ENCODE peak calls at places on chromosomes 11 and 22, in ten cellular contexts. D is fibroblast of the aortic adventitia; V is activated naive CD4-positive, alpha-beta T cell; X is NCI-H1417 treated with DMSO at 0.1 percent for 48 hours; R is HTR-8/SVneo; B is caudate nucleus; H is ELF-1; M is activated T-helper 1 cell treated with anti-CD3 and anti-CD28 coated beads, Interleukin-12 subunit alpha, Interleukin-12 subunit beta, Interleukin-2, Interleukin-4 antibody, amounts not matched to agents 30 ng/mL and 10 ng/mL and 1 ng/mL, durations not matched to agents 14 hours and 24 hours and 36 hours; F is lower lobe of right lung; A is ELR. W is an unnamed sample.

GRCh38 chr11:88357323-88358039 is 19.9 kb upstream of the CTSC start:
- DNase-seq in M (no peak), X (peak), R (no peak), D (peak), F (no peak), V (no peak), A (peak), B (no peak), H (no peak), W (no peak)

GRCh38 chr22:44200855-44201550 is 20.3 kb downstream of the PARVG start:
- DNase-seq in R (no peak), B (no peak), M (no peak), F (no peak), X (no peak), A (no peak), H (no peak), D (no peak), V (no peak), W (peak)

GRCh38 chr22:28955817-28956216 is 72.4 kb downstream of the ZNRF3 start:
- DNase-seq in X (no peak), F (no peak), M (peak), B (no peak), A (peak), H (no peak), R (no peak), D (no peak), V (no peak), W (peak)

GRCh38 chr22:42310301-42310981 is 40.0 kb upstream of the TCF20 start:
- DNase-seq in X (no peak), B (no peak), V (no peak), F (no peak), M (no peak), D (no peak), R (no peak), A (no peak), H (peak), W (no peak)

GRCh38 chr22:43090130-43090789 is 1.1 kb upstream of the TTLL1 start:
- DNase-seq in H (peak), V (no peak), M (peak), D (peak), X (no peak), F (peak), A (peak), R (peak), B (peak), W (peak)

GRCh38 chr11:47532597-47533213 is 20.2 kb downstream of the CELF1 start:
- DNase-seq in X (no peak), A (no peak), F (no peak), B (peak), H (no peak), M (no peak), V (no peak), R (no peak), D (no peak), W (no peak)

GRCh38 chr22:27251563-27251962 is 550.0 kb downstream of the MN1 start:
- DNase-seq in R (no peak), F (no peak), B (no peak), A (no peak), H (no peak), D (no peak), M (no peak), V (no peak), X (no peak), W (no peak)

GRCh38 chr22:24694971-24695928 is 79.3 kb downstream of the PIWIL3 start:
- DNase-seq in X (no peak), F (peak), A (no peak), R (no peak), H (peak), M (no peak), B (no peak), V (no peak), D (no peak), W (no peak)

GRCh38 chr22:50468626-50469025 is 6.2 kb downstream of the SBF1 start:
- DNase-seq in F (no peak), X (no peak), M (no peak), B (no peak), H (no peak), R (no peak), D (no peak), V (no peak), A (no peak), W (no peak)

GRCh38 chr22:36762687-36763260 is 13.1 kb downstream of the IFT27 start:
- DNase-seq in F (peak), A (no peak), D (peak), B (no peak), H (no peak), R (no peak), V (no peak), M (no peak), X (no peak), W (no peak)